ENCODE peak calls at places on chromosomes 11 and 22, in nine cellular contexts. N is T-helper 9 cell, E is iPS DF 19.7, Z is GM19239, F is cardiac septum, W is A549, H is body of pancreas, K is tibial nerve, J is GM20000. B is an unnamed sample.

GRCh38 chr11:64085915-64086262 is 50.2 kb downstream of the FLRT1 start:
- DNase-seq in E (no peak), K (no peak), N (no peak), H (no peak), J (no peak), F (no peak), W (no peak), Z (no peak), B (no peak)

GRCh38 chr11:26960265-26960664 is 33.6 kb upstream of the FIBIN start:
- DNase-seq in H (no peak), F (no peak), Z (no peak), W (no peak), J (no peak), E (no peak), N (no peak), K (no peak), B (no peak)

GRCh38 chr11:134341805-134342571 is 10.2 kb downstream of the GLB1L2 start:
- DNase-seq in Z (no peak), F (no peak), N (no peak), H (no peak), E (no peak), K (no peak), J (no peak), W (no peak), B (no peak)

GRCh38 chr11:68040121-68040956 is 1.5 kb downstream of the TCIRG1 start:
- DNase-seq in Z (peak; percentile 97), J (peak; percentile 92), E (no peak), F (peak; percentile 89), H (peak; percentile 82), N (peak; percentile 25), K (peak; percentile 44), W (peak; percentile 51), B (no peak)

GRCh38 chr22:26576026-26576680 is 13.8 kb downstream of the TPST2 start:
- DNase-seq in K (no peak), N (no peak), H (no peak), F (no peak), J (no peak), Z (no peak), W (no peak), E (no peak), B (no peak)

GRCh38 chr22:46390652-46391301 is 55.3 kb downstream of the TRMU start:
- DNase-seq in Z (no peak), E (no peak), W (no peak), N (no peak), F (no peak), J (no peak), K (peak; percentile 39), H (peak; percentile 90), B (no peak)

GRCh38 chr11:69215216-69215615 is 59.5 kb downstream of the SMIM38 start:
- DNase-seq in J (no peak), W (no peak), N (no peak), H (peak; percentile 1), F (peak; percentile 38), Z (no peak), K (no peak), E (no peak), B (no peak)

GRCh38 chr11:2289859-2290258 is 11.9 kb downstream of the C11orf21 start:
- DNase-seq in H (peak; percentile 0), F (peak; percentile 39), J (no peak), N (no peak), E (no peak), W (no peak), K (no peak), Z (no peak), B (no peak)

GRCh38 chr11:126058090-126058489 is 4.6 kb downstream of the CDON start:
- DNase-seq in E (no peak), W (no peak), N (no peak), H (no peak), J (no peak), K (no peak), Z (no peak), F (no peak), B (no peak)

GRCh38 chr22:41919357-41920224 is 4.7 kb upstream of the SHISA8 start:
- DNase-seq in H (peak; percentile 45), N (peak; percentile 16), J (peak; percentile 91), W (no peak), F (no peak), Z (no peak), E (no peak), K (no peak), B (no peak)

GRCh38 chr11:605286-606129 is 10.2 kb downstream of the IRF7 start:
- DNase-seq in Z (no peak), J (no peak), F (no peak), W (no peak), E (no peak), H (no peak), K (no peak), N (no peak), B (no peak)

GRCh38 chr22:41816241-41816640 is 15.8 kb downstream of the CCDC134 start:
- DNase-seq in E (no peak), N (no peak), W (no peak), J (no peak), H (no peak), F (no peak), Z (no peak), K (no peak), B (no peak)

GRCh38 chr11:66692446-66692845 is 14.8 kb upstream of the RBM4B start:
- DNase-seq in F (no peak), E (no peak), W (no peak), N (no peak), Z (no peak), H (no peak), K (no peak), J (no peak), B (no peak)

GRCh38 chr22:33677536-33677935 is 242.7 kb downstream of the LARGE1 start:
- DNase-seq in E (no peak), H (no peak), W (no peak), K (no peak), J (no peak), N (no peak), F (no peak), Z (no peak), B (no peak)

GRCh38 chr11:3158131-3158591 is 6.9 kb downstream of the OSBPL5 start:
- DNase-seq in E (no peak), W (no peak), J (no peak), H (no peak), Z (no peak), K (no peak), F (no peak), N (no peak), B (no peak)

GRCh38 chr11:8225589-8226036 is 38.1 kb downstream of the LMO1 start:
- DNase-seq in K (peak; percentile 48), Z (peak; percentile 83), H (peak; percentile 67), W (peak; percentile 88), E (no peak), F (no peak), N (peak; percentile 65), J (peak; percentile 88), B (no peak)

GRCh38 chr11:61912991-61913698 is 4.2 kb downstream of the RAB3IL1 start:
- DNase-seq in Z (no peak), W (no peak), J (no peak), E (no peak), N (no peak), K (no peak), H (no peak), F (peak; percentile 67), B (no peak)

GRCh38 chr22:21959274-21960074 is 6.8 kb upstream of the PPM1F start:
- DNase-seq in Z (no peak), K (no peak), W (no peak), H (no peak), J (no peak), F (no peak), E (no peak), N (no peak), B (no peak)

GRCh38 chr11:62921573-62922188 is 518 bp upstream of the CHRM1 start:
- DNase-seq in H (peak; percentile 54), J (no peak), F (no peak), E (no peak), W (no peak), N (no peak), K (no peak), Z (no peak), B (no peak)

B was measured in NT2/D1.